ENCODE peak calls at places on chromosomes 13 and 19, in four cellular contexts. One of them, this sample, is unnamed.

GRCh38 chr13:32427852-32428580 is at the start of gene N4BP2L1:
- DNase-seq in HepG2: peak; percentile 96
- DNase-seq in K562: no peak
- DNase-seq in GM12878: peak; percentile 87
- DNase-seq in this sample: peak; percentile 73

GRCh38 chr13:39144941-39145533 is 106.8 kb downstream of the NHLRC3 start:
- DNase-seq in K562: peak; percentile 13
- DNase-seq in HepG2: no peak
- DNase-seq in GM12878: no peak
- DNase-seq in this sample: peak; percentile 80

GRCh38 chr19:33673996-33674395 is 52.2 kb downstream of the CHST8 start:
- DNase-seq in GM12878: no peak
- DNase-seq in K562: no peak
- DNase-seq in HepG2: no peak
- DNase-seq in this sample: no peak

GRCh38 chr19:10887616-10888367 is 16.4 kb downstream of the CARM1 start:
- DNase-seq in HepG2: no peak
- DNase-seq in GM12878: no peak
- DNase-seq in K562: no peak
- DNase-seq in this sample: no peak

GRCh38 chr13:48944221-48944620 is 31.5 kb upstream of the FNDC3A start:
- DNase-seq in K562: no peak
- DNase-seq in GM12878: no peak
- DNase-seq in HepG2: no peak
- DNase-seq in this sample: no peak

GRCh38 chr19:10290439-10290875 is 705 bp downstream of the ICAM5 start:
- DNase-seq in GM12878: no peak
- DNase-seq in K562: peak; percentile 19
- DNase-seq in HepG2: no peak
- DNase-seq in this sample: peak; percentile 78

GRCh38 chr13:97310809-97311436 is 88.8 kb downstream of the MBNL2 start:
- DNase-seq in HepG2: no peak
- DNase-seq in GM12878: no peak
- DNase-seq in K562: no peak
- DNase-seq in this sample: no peak

GRCh38 chr13:99198630-99199029 is 2.0 kb upstream of the UBAC2 start:
- DNase-seq in K562: no peak
- DNase-seq in GM12878: no peak
- DNase-seq in HepG2: no peak
- DNase-seq in this sample: no peak

GRCh38 chr13:111209613-111210012 is 94.5 kb downstream of the ARHGEF7 start:
- DNase-seq in K562: no peak
- DNase-seq in GM12878: no peak
- DNase-seq in HepG2: no peak
- DNase-seq in this sample: no peak

GRCh38 chr19:51119089-51119488 is 5.6 kb upstream of the SIGLEC9 start:
- DNase-seq in K562: no peak
- DNase-seq in GM12878: no peak
- DNase-seq in HepG2: no peak
- DNase-seq in this sample: no peak

GRCh38 chr13:94764576-94765321 is 52.4 kb upstream of the SOX21 start:
- DNase-seq in GM12878: no peak
- DNase-seq in HepG2: no peak
- DNase-seq in K562: no peak
- DNase-seq in this sample: no peak

GRCh38 chr13:112971288-112971643 is 2.3 kb downstream of the MCF2L start:
- DNase-seq in GM12878: no peak
- DNase-seq in HepG2: no peak
- DNase-seq in K562: no peak
- DNase-seq in this sample: no peak

GRCh38 chr13:41231786-41232185 is 31.6 kb downstream of the MTRF1 start:
- DNase-seq in HepG2: peak; percentile 28
- DNase-seq in GM12878: peak; percentile 24
- DNase-seq in K562: no peak
- DNase-seq in this sample: no peak

GRCh38 chr19:16581145-16581970 is 9.1 kb upstream of the SLC35E1 start:
- DNase-seq in K562: no peak
- DNase-seq in HepG2: no peak
- DNase-seq in GM12878: no peak
- DNase-seq in this sample: no peak

GRCh38 chr19:42099336-42099925 is 23.5 kb downstream of the ZNF574 start:
- DNase-seq in K562: no peak
- DNase-seq in GM12878: no peak
- DNase-seq in HepG2: no peak
- DNase-seq in this sample: no peak

GRCh38 chr13:39036212-39036611 is 1.7 kb downstream of the PROSER1 start:
- DNase-seq in GM12878: no peak
- DNase-seq in K562: no peak
- DNase-seq in HepG2: peak; percentile 25
- DNase-seq in this sample: peak; percentile 50

GRCh38 chr19:53389591-53390377 is 5.2 kb upstream of the ZNF765 start:
- DNase-seq in GM12878: no peak
- DNase-seq in HepG2: no peak
- DNase-seq in K562: peak; percentile 44
- DNase-seq in this sample: peak; percentile 98

GRCh38 chr19:46357846-46358583 is 11.1 kb downstream of the PPP5C start:
- DNase-seq in HepG2: no peak
- DNase-seq in K562: no peak
- DNase-seq in GM12878: no peak
- DNase-seq in this sample: no peak

GRCh38 chr19:55389386-55390317 is 3.9 kb downstream of the RPL28 start:
- DNase-seq in GM12878: no peak
- DNase-seq in K562: no peak
- DNase-seq in HepG2: no peak
- DNase-seq in this sample: no peak

GRCh38 chr19:34274827-34275625 is 20.7 kb downstream of the GARRE1 start:
- DNase-seq in GM12878: no peak
- DNase-seq in HepG2: peak; percentile 85
- DNase-seq in K562: no peak
- DNase-seq in this sample: no peak

GRCh38 chr13:25190256-25190655 is 18.2 kb upstream of the AMER2 start:
- DNase-seq in K562: no peak
- DNase-seq in GM12878: no peak
- DNase-seq in HepG2: no peak
- DNase-seq in this sample: no peak

GRCh38 chr13:98848736-98849135 is 96.3 kb upstream of the SLC15A1 start:
- DNase-seq in HepG2: no peak
- DNase-seq in GM12878: no peak
- DNase-seq in K562: no peak
- DNase-seq in this sample: no peak

GRCh38 chr13:44834404-44834803 is 154.9 kb downstream of the NUFIP1 start:
- DNase-seq in GM12878: no peak
- DNase-seq in K562: no peak
- DNase-seq in HepG2: no peak
- DNase-seq in this sample: no peak

GRCh38 chr19:7600721-7601120 is 5.1 kb downstream of the CAMSAP3 start:
- DNase-seq in GM12878: no peak
- DNase-seq in K562: no peak
- DNase-seq in HepG2: no peak
- DNase-seq in this sample: no peak

GRCh38 chr19:43460362-43461016 is 4.9 kb downstream of the LYPD3 start:
- DNase-seq in GM12878: no peak
- DNase-seq in HepG2: peak; percentile 35
- DNase-seq in K562: no peak
- DNase-seq in this sample: peak; percentile 30

GRCh38 chr19:1904385-1905070 is 671 bp upstream of the ADAT3 start:
- DNase-seq in HepG2: no peak
- DNase-seq in GM12878: peak; percentile 86
- DNase-seq in K562: no peak
- DNase-seq in this sample: peak; percentile 92
- TF ChIP-seq POLR2AphosphoS5 in HepG2: no peak
- TF ChIP-seq POLR2AphosphoS5 in GM12878: peak; percentile 74
- TF ChIP-seq POLR2AphosphoS5 in K562: no peak
- TF ChIP-seq POLR2AphosphoS5 in this sample: no peak

DNA sequence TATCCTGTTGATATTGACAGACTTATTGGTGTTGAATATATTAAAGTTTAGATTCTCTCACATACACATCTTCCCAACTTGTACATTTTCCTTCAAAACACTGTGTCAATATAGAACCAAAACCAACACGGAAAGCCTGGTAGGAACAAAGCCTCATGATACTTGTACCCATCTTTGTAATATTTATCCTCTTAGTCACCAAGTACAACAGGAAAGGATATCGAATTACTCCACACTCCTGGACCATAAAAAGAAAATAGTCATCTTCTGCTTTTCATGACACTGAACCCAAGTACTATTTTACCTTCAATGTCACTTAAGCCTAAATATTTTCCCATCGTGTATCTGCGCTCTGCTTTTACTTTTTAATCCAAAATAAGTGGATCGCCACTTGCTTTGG is 702.9 kb upstream of the PCDH9 start:
- DNase-seq in HepG2: no peak
- DNase-seq in K562: no peak
- DNase-seq in GM12878: no peak
- DNase-seq in this sample: no peak
- TF ChIP-seq JUNB in HepG2: no peak
- TF ChIP-seq JUNB in K562: no peak
- TF ChIP-seq JUNB in GM12878: no peak
- TF ChIP-seq JUNB in this sample: no peak

DNA sequence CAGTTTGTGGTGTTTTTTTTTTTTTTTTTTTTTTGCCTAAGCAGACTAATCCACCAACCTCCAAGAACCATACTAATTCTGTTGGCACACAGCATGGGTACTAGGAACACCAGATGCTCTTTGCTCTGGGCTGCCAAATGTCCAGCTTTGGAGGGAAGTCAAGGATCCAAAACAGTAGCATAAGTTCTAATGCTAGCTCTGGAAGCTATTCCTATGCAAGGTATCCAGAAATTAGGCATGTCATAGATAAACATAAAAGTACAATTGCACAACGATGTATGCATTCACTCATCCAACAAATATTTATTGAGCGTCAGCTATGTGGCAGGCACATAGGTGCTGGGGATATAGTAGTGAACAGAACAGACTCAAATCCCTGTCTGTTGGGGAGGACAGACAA is 64.4 kb upstream of the WDFY2 start:
- DNase-seq in HepG2: peak; percentile 52
- DNase-seq in K562: no peak
- DNase-seq in GM12878: no peak
- DNase-seq in this sample: no peak
- TF ChIP-seq POLR2AphosphoS5 in HepG2: no peak
- TF ChIP-seq POLR2AphosphoS5 in K562: no peak
- TF ChIP-seq POLR2AphosphoS5 in GM12878: no peak
- TF ChIP-seq POLR2AphosphoS5 in this sample: no peak

GRCh38 chr19:44903602-44904425 is 1.8 kb upstream of the APOE start:
- DNase-seq in K562: peak; percentile 70
- DNase-seq in GM12878: no peak
- DNase-seq in HepG2: peak; percentile 80
- DNase-seq in this sample: peak; percentile 80
- TF ChIP-seq JUNB in K562: no peak
- TF ChIP-seq JUNB in GM12878: no peak
- TF ChIP-seq JUNB in HepG2: no peak
- TF ChIP-seq JUNB in this sample: no peak